ENCODE peak calls at places on chromosomes 4 and X, in six cellular contexts. One of them, this sample, is unnamed. For H3K4me1, the result is how much of the 10 kb centered on the place peaks cover.

GRCh38 chrX:16870095-16870860 is at the start of gene RBBP7:
- DNase-seq in tibial artery: peak
- DNase-seq in CD8-positive, alpha-beta T cell: peak
- DNase-seq in astrocyte: peak
- DNase-seq in GM23248: peak
- DNase-seq in A549: peak
- DNase-seq in this sample: peak

GRCh38 chrX:4994855-4995254 is 1233.8 kb downstream of the NLGN4X start:
- DNase-seq in tibial artery: no peak
- DNase-seq in CD8-positive, alpha-beta T cell: no peak
- DNase-seq in astrocyte: no peak
- DNase-seq in GM23248: no peak
- DNase-seq in A549: no peak
- DNase-seq in this sample: no peak

GRCh38 chr4:70908993-70909556 is 6.9 kb downstream of the MOB1B start:
- DNase-seq in tibial artery: no peak
- DNase-seq in CD8-positive, alpha-beta T cell: no peak
- DNase-seq in astrocyte: no peak
- DNase-seq in GM23248: no peak
- DNase-seq in A549: no peak
- DNase-seq in this sample: no peak

GRCh38 chr4:47510506-47511143 is 25.6 kb downstream of the ATP10D start:
- DNase-seq in tibial artery: no peak
- DNase-seq in CD8-positive, alpha-beta T cell: no peak
- DNase-seq in astrocyte: no peak
- DNase-seq in GM23248: peak
- DNase-seq in A549: no peak
- DNase-seq in this sample: no peak

GRCh38 chr4:67779631-67780030 is 25.4 kb upstream of the GNRHR start:
- DNase-seq in tibial artery: no peak
- DNase-seq in CD8-positive, alpha-beta T cell: no peak
- DNase-seq in astrocyte: peak
- DNase-seq in GM23248: peak
- DNase-seq in A549: no peak
- DNase-seq in this sample: no peak

GRCh38 chr4:55336138-55337034 is 9.7 kb upstream of the SRD5A3 start:
- DNase-seq in tibial artery: no peak
- DNase-seq in CD8-positive, alpha-beta T cell: no peak
- DNase-seq in astrocyte: no peak
- DNase-seq in GM23248: no peak
- DNase-seq in A549: no peak
- DNase-seq in this sample: peak

GRCh38 chrX:98203800-98204199 is 1320.1 kb downstream of the RPA4 start:
- DNase-seq in tibial artery: no peak
- DNase-seq in CD8-positive, alpha-beta T cell: no peak
- DNase-seq in astrocyte: peak
- DNase-seq in GM23248: no peak
- DNase-seq in A549: no peak
- DNase-seq in this sample: no peak

GRCh38 chrX:118025193-118025592 is 91.4 kb downstream of the KLHL13 start:
- DNase-seq in tibial artery: no peak
- DNase-seq in CD8-positive, alpha-beta T cell: no peak
- DNase-seq in astrocyte: peak
- DNase-seq in GM23248: no peak
- DNase-seq in A549: no peak
- DNase-seq in this sample: no peak

GRCh38 chr4:184671101-184671500 is 21.6 kb downstream of the PRIMPOL start:
- DNase-seq in tibial artery: no peak
- DNase-seq in CD8-positive, alpha-beta T cell: no peak
- DNase-seq in astrocyte: no peak
- DNase-seq in GM23248: no peak
- DNase-seq in A549: no peak
- DNase-seq in this sample: no peak

GRCh38 chr4:98113005-98113404 is 30.3 kb downstream of the STPG2 start:
- DNase-seq in tibial artery: no peak
- DNase-seq in CD8-positive, alpha-beta T cell: no peak
- DNase-seq in astrocyte: peak
- DNase-seq in GM23248: peak
- DNase-seq in A549: no peak
- DNase-seq in this sample: peak

GRCh38 chrX:24619647-24620046 is 27.5 kb downstream of the PCYT1B start:
- DNase-seq in tibial artery: no peak
- DNase-seq in CD8-positive, alpha-beta T cell: no peak
- DNase-seq in astrocyte: peak
- DNase-seq in GM23248: peak
- DNase-seq in A549: no peak
- DNase-seq in this sample: peak

GRCh38 chrX:153582896-153583295 is 16.0 kb downstream of the CCNQ start:
- DNase-seq in tibial artery: no peak
- DNase-seq in CD8-positive, alpha-beta T cell: peak
- DNase-seq in astrocyte: peak
- DNase-seq in GM23248: no peak
- DNase-seq in A549: no peak
- DNase-seq in this sample: no peak

GRCh38 chr4:128757712-128758111 is 51.8 kb upstream of the JADE1 start:
- DNase-seq in tibial artery: peak
- DNase-seq in CD8-positive, alpha-beta T cell: no peak
- DNase-seq in astrocyte: no peak
- DNase-seq in GM23248: no peak
- DNase-seq in A549: no peak
- DNase-seq in this sample: no peak

GRCh38 chrX:31931225-31931624 is 859.4 kb upstream of the FTHL17 start:
- DNase-seq in tibial artery: no peak
- DNase-seq in CD8-positive, alpha-beta T cell: no peak
- DNase-seq in astrocyte: peak
- DNase-seq in GM23248: peak
- DNase-seq in A549: no peak
- DNase-seq in this sample: no peak

GRCh38 chr4:153481474-153481873 is 15.3 kb downstream of the TMEM131L start:
- DNase-seq in tibial artery: no peak
- DNase-seq in CD8-positive, alpha-beta T cell: no peak
- DNase-seq in astrocyte: no peak
- DNase-seq in GM23248: no peak
- DNase-seq in A549: no peak
- DNase-seq in this sample: no peak

GRCh38 chr4:95155759-95156451 is 392.9 kb downstream of the UNC5C start:
- DNase-seq in tibial artery: no peak
- DNase-seq in CD8-positive, alpha-beta T cell: no peak
- DNase-seq in astrocyte: peak
- DNase-seq in GM23248: peak
- DNase-seq in A549: peak
- DNase-seq in this sample: no peak

GRCh38 chr4:7487998-7488671 is 53.4 kb upstream of the PSAPL1 start:
- DNase-seq in tibial artery: no peak
- DNase-seq in CD8-positive, alpha-beta T cell: no peak
- DNase-seq in astrocyte: no peak
- DNase-seq in GM23248: no peak
- DNase-seq in A549: no peak
- DNase-seq in this sample: no peak

GRCh38 chr4:59553063-59553738 is 1646.9 kb upstream of the ADGRL3 start:
- DNase-seq in tibial artery: no peak
- DNase-seq in CD8-positive, alpha-beta T cell: no peak
- DNase-seq in astrocyte: peak
- DNase-seq in GM23248: peak
- DNase-seq in A549: peak
- DNase-seq in this sample: no peak

GRCh38 chr4:58833126-58833525 is 1722.9 kb upstream of the IGFBP7 start:
- DNase-seq in tibial artery: no peak
- DNase-seq in CD8-positive, alpha-beta T cell: no peak
- DNase-seq in astrocyte: no peak
- DNase-seq in GM23248: no peak
- DNase-seq in A549: no peak
- DNase-seq in this sample: no peak

GRCh38 chr4:138475116-138475515 is 233.0 kb upstream of the SLC7A11 start:
- DNase-seq in tibial artery: no peak
- DNase-seq in CD8-positive, alpha-beta T cell: no peak
- DNase-seq in astrocyte: no peak
- DNase-seq in GM23248: no peak
- DNase-seq in A549: no peak
- DNase-seq in this sample: no peak
- H3K4me1 ChIP-seq in tibial artery: under half
- H3K4me1 ChIP-seq in CD8-positive, alpha-beta T cell: under half
- H3K4me1 ChIP-seq in astrocyte: under half
- H3K4me1 ChIP-seq in GM23248: under half
- H3K4me1 ChIP-seq in A549: under half
- H3K4me1 ChIP-seq in this sample: under half

GRCh38 chr4:82436130-82436529 is 5.7 kb downstream of the ENOPH1 start:
- DNase-seq in tibial artery: no peak
- DNase-seq in CD8-positive, alpha-beta T cell: no peak
- DNase-seq in astrocyte: no peak
- DNase-seq in GM23248: no peak
- DNase-seq in A549: no peak
- DNase-seq in this sample: no peak

GRCh38 chr4:82437285-82438005 is 7.1 kb downstream of the ENOPH1 start:
- DNase-seq in tibial artery: no peak
- DNase-seq in CD8-positive, alpha-beta T cell: no peak
- DNase-seq in astrocyte: peak
- DNase-seq in GM23248: peak
- DNase-seq in A549: no peak
- DNase-seq in this sample: no peak

GRCh38 chr4:82439088-82439487 is 8.7 kb downstream of the ENOPH1 start:
- DNase-seq in tibial artery: no peak
- DNase-seq in CD8-positive, alpha-beta T cell: no peak
- DNase-seq in astrocyte: no peak
- DNase-seq in GM23248: no peak
- DNase-seq in A549: no peak
- DNase-seq in this sample: no peak

GRCh38 chr4:82434949-82435348 is 4.6 kb downstream of the ENOPH1 start:
- DNase-seq in tibial artery: no peak
- DNase-seq in CD8-positive, alpha-beta T cell: no peak
- DNase-seq in astrocyte: no peak
- DNase-seq in GM23248: no peak
- DNase-seq in A549: no peak
- DNase-seq in this sample: no peak

GRCh38 chr4:82436780-82437179 is 6.4 kb downstream of the ENOPH1 start:
- DNase-seq in tibial artery: no peak
- DNase-seq in CD8-positive, alpha-beta T cell: no peak
- DNase-seq in astrocyte: no peak
- DNase-seq in GM23248: no peak
- DNase-seq in A549: no peak
- DNase-seq in this sample: no peak
- H3K4me1 ChIP-seq in tibial artery: under half
- H3K4me1 ChIP-seq in CD8-positive, alpha-beta T cell: under half
- H3K4me1 ChIP-seq in astrocyte: under half
- H3K4me1 ChIP-seq in GM23248: under half
- H3K4me1 ChIP-seq in A549: under half
- H3K4me1 ChIP-seq in this sample: under half

GRCh38 chrX:150762258-150762867 is 69.2 kb downstream of the MTMR1 start:
- DNase-seq in tibial artery: no peak
- DNase-seq in CD8-positive, alpha-beta T cell: no peak
- DNase-seq in astrocyte: no peak
- DNase-seq in GM23248: no peak
- DNase-seq in A549: no peak
- DNase-seq in this sample: no peak
- H3K4me1 ChIP-seq in tibial artery: under half
- H3K4me1 ChIP-seq in CD8-positive, alpha-beta T cell: under half
- H3K4me1 ChIP-seq in astrocyte: under half
- H3K4me1 ChIP-seq in GM23248: under half
- H3K4me1 ChIP-seq in A549: under half
- H3K4me1 ChIP-seq in this sample: under half

GRCh38 chr4:78149737-78150136 is 92.6 kb downstream of the FRAS1 start:
- DNase-seq in tibial artery: no peak
- DNase-seq in CD8-positive, alpha-beta T cell: no peak
- DNase-seq in astrocyte: no peak
- DNase-seq in GM23248: no peak
- DNase-seq in A549: no peak
- DNase-seq in this sample: no peak

GRCh38 chr4:78145622-78146021 is 88.5 kb downstream of the FRAS1 start:
- DNase-seq in tibial artery: no peak
- DNase-seq in CD8-positive, alpha-beta T cell: no peak
- DNase-seq in astrocyte: no peak
- DNase-seq in GM23248: no peak
- DNase-seq in A549: no peak
- DNase-seq in this sample: no peak

GRCh38 chr4:78150465-78150864 is 93.3 kb downstream of the FRAS1 start:
- DNase-seq in tibial artery: no peak
- DNase-seq in CD8-positive, alpha-beta T cell: no peak
- DNase-seq in astrocyte: no peak
- DNase-seq in GM23248: no peak
- DNase-seq in A549: no peak
- DNase-seq in this sample: no peak

GRCh38 chr4:78143634-78144033 is 86.5 kb downstream of the FRAS1 start:
- DNase-seq in tibial artery: no peak
- DNase-seq in CD8-positive, alpha-beta T cell: no peak
- DNase-seq in astrocyte: no peak
- DNase-seq in GM23248: no peak
- DNase-seq in A549: no peak
- DNase-seq in this sample: no peak

DNA sequence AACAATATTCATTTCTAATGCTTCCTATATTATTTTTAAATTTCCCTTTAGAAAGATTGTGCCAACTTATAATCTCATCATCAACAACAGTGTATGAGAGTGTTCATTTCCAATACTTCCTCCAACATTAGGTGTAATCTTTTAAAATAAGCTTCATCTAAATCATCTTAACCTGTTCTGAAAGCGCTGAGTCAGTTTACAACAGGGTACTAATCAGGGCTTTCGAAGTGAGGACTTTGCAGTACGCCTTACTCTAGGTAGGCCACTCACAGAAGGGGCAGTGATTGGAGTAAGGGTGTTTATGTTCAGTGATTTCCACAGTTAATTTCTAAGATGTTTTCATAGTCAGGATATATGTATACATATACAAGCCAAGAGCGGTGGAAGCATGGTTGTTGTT is 87.9 kb downstream of the FRAS1 start:
- DNase-seq in tibial artery: no peak
- DNase-seq in CD8-positive, alpha-beta T cell: no peak
- DNase-seq in astrocyte: no peak
- DNase-seq in GM23248: no peak
- DNase-seq in A549: no peak
- DNase-seq in this sample: no peak
- H3K4me1 ChIP-seq in tibial artery: under half
- H3K4me1 ChIP-seq in CD8-positive, alpha-beta T cell: under half
- H3K4me1 ChIP-seq in astrocyte: under half
- H3K4me1 ChIP-seq in GM23248: under half
- H3K4me1 ChIP-seq in A549: under half
- H3K4me1 ChIP-seq in this sample: under half

This sample was measured in HAP-1.